ENCODE peak calls at places on chromosomes 5 and 9, in six cellular contexts. H is K562; O is colonic mucosa; C is stimulated activated CD8-positive, alpha-beta memory T cell treated with anti-CD3 and anti-CD28 coated beads, Interleukin-4, amount 100 ng/mL, for 1 hour; P is CD8-positive, alpha-beta memory T cell; U is HepG2. X is an unnamed sample.

GRCh38 chr5:116785101-116785500 is 210.5 kb upstream of the SEMA6A start:
- DNase-seq in H (no peak), O (no peak), C (no peak), P (no peak), U (no peak), X (no peak)

GRCh38 chr9:121782514-121783110 is 131.2 kb downstream of the DAB2IP start:
- DNase-seq in H (no peak), O (no peak), C (no peak), P (no peak), U (no peak), X (no peak)

GRCh38 chr9:136342191-136343120 is 15.1 kb downstream of the GPSM1 start:
- DNase-seq in H (peak), O (peak), C (peak), P (peak), U (no peak), X (peak)

GRCh38 chr5:111984044-111984443 is 227.1 kb upstream of the NREP start:
- DNase-seq in H (no peak), O (no peak), C (no peak), P (no peak), U (no peak), X (no peak)

GRCh38 chr9:121736147-121736721 is 84.8 kb downstream of the DAB2IP start:
- DNase-seq in H (peak), O (peak), C (no peak), P (no peak), U (no peak), X (no peak)

GRCh38 chr9:114005371-114006154 is 72.5 kb downstream of the AMBP start:
- DNase-seq in H (no peak), O (no peak), C (no peak), P (no peak), U (no peak), X (no peak)

GRCh38 chr9:83234541-83234940 is 171.6 kb upstream of the RASEF start:
- DNase-seq in H (no peak), O (no peak), C (no peak), P (no peak), U (no peak), X (no peak)

GRCh38 chr9:38662763-38663593 is 42.6 kb upstream of the ANKRD18A start:
- DNase-seq in H (no peak), O (no peak), C (no peak), P (no peak), U (no peak), X (no peak)

GRCh38 chr9:37508834-37509206 is 23.1 kb downstream of the POLR1E start:
- DNase-seq in H (no peak), O (no peak), C (no peak), P (no peak), U (no peak), X (no peak)

GRCh38 chr5:166768536-166768935 is 1522.9 kb upstream of the WWC1 start:
- DNase-seq in H (no peak), O (no peak), C (no peak), P (no peak), U (no peak), X (no peak)

GRCh38 chr9:6552033-6552737 is 93.3 kb downstream of the GLDC start:
- DNase-seq in H (no peak), O (no peak), C (no peak), P (no peak), U (peak), X (peak)

GRCh38 chr5:65142007-65142406 is 339.7 kb downstream of the ADAMTS6 start:
- DNase-seq in H (no peak), O (no peak), C (no peak), P (no peak), U (no peak), X (no peak)

GRCh38 chr5:32223972-32224608 is 50.0 kb upstream of the GOLPH3 start:
- DNase-seq in H (no peak), O (no peak), C (no peak), P (no peak), U (peak), X (no peak)

GRCh38 chr5:159182691-159183090 is 26.7 kb downstream of the RNF145 start:
- DNase-seq in H (no peak), O (no peak), C (no peak), P (no peak), U (peak), X (no peak)

GRCh38 chr5:59351076-59351794 is 542.3 kb downstream of the PDE4D start:
- DNase-seq in H (no peak), O (no peak), C (no peak), P (no peak), U (no peak), X (no peak)

GRCh38 chr5:78699565-78700143 is 51.1 kb upstream of the LHFPL2 start:
- DNase-seq in H (no peak), O (peak), C (no peak), P (no peak), U (peak), X (no peak)